ENCODE peak calls at places on chromosomes 12 and 14, in seven cellular contexts. R, G, W, J, T, F and Z are unnamed samples.

GRCh38 chr12:86772688-86773087 is 516.5 kb upstream of the MGAT4C start:
- DNase-seq in F (no peak), R (no peak), J (no peak), T (no peak), G (no peak), W (no peak), Z (no peak)

GRCh38 chr14:33916663-33917565 is 34.0 kb downstream of the EGLN3 start:
- DNase-seq in T (no peak), G (no peak), F (no peak), J (no peak), R (peak), W (no peak), Z (no peak)

GRCh38 chr12:69254046-69254445 is 14.7 kb downstream of the CPSF6 start:
- DNase-seq in G (no peak), J (no peak), R (peak), W (no peak), F (peak), T (no peak), Z (no peak)

GRCh38 chr14:42222924-42223471 is 616.3 kb downstream of the LRFN5 start:
- DNase-seq in R (peak), W (no peak), J (no peak), G (no peak), F (no peak), T (no peak), Z (no peak)

GRCh38 chr12:69385038-69385437 is 25.5 kb downstream of the YEATS4 start:
- DNase-seq in J (no peak), W (no peak), T (no peak), G (no peak), F (no peak), R (no peak), Z (no peak)

GRCh38 chr12:57889541-57889989 is 43.0 kb upstream of the CTDSP2 start:
- DNase-seq in F (no peak), R (no peak), W (peak), J (peak), T (peak), G (peak), Z (no peak)

GRCh38 chr14:85417396-85417795 is 112.5 kb upstream of the FLRT2 start:
- DNase-seq in J (no peak), R (no peak), F (no peak), T (no peak), G (no peak), W (no peak), Z (no peak)

GRCh38 chr12:57000393-57000792 is 6.0 kb downstream of the ZBTB39 start:
- DNase-seq in F (no peak), G (no peak), R (no peak), T (no peak), W (no peak), J (peak), Z (no peak)

GRCh38 chr12:115569694-115570093 is 707.8 kb downstream of the MED13L start:
- DNase-seq in F (peak), R (peak), G (no peak), T (no peak), J (no peak), W (no peak), Z (no peak)

GRCh38 chr12:81639196-81639595 is 120.0 kb downstream of the PPFIA2 start:
- DNase-seq in R (no peak), J (no peak), G (no peak), F (no peak), T (no peak), W (no peak), Z (no peak)

GRCh38 chr12:19574606-19575005 is 135.3 kb downstream of the AEBP2 start:
- DNase-seq in G (no peak), F (peak), R (peak), J (no peak), T (no peak), W (no peak), Z (no peak)

GRCh38 chr14:104440297-104440956 is 139.1 kb upstream of the C14orf180 start:
- DNase-seq in R (no peak), G (no peak), F (no peak), W (no peak), T (no peak), J (no peak), Z (no peak)

GRCh38 chr12:91910871-91911388 is 234.7 kb downstream of the BTG1 start:
- DNase-seq in W (no peak), G (no peak), F (no peak), T (no peak), R (no peak), J (no peak), Z (no peak)

GRCh38 chr12:113135178-113136127 is at the start of gene RASAL1:
- DNase-seq in W (no peak), F (peak), T (no peak), G (no peak), R (peak), J (no peak), Z (peak)

GRCh38 chr12:47561746-47562145 is 144.1 kb downstream of the RPAP3 start:
- DNase-seq in F (no peak), W (no peak), R (no peak), G (no peak), J (no peak), T (no peak), Z (no peak)

GRCh38 chr14:97408937-97409860 is 612.0 kb downstream of the VRK1 start:
- DNase-seq in J (no peak), W (no peak), R (no peak), G (no peak), T (no peak), F (no peak), Z (no peak)
- H3K27ac ChIP-seq in J (no peak), W (no peak), R (no peak), G (no peak), T (no peak), F (no peak), Z (no peak)

GRCh38 chr12:11085419-11085818 is 6.7 kb downstream of the TAS2R43 start:
- DNase-seq in G (no peak), W (no peak), F (no peak), T (no peak), J (no peak), R (no peak), Z (no peak)
- TF ChIP-seq EP300 in G (no peak), W (no peak), F (no peak), T (no peak), J (no peak), R (no peak), Z (no peak)

DNA sequence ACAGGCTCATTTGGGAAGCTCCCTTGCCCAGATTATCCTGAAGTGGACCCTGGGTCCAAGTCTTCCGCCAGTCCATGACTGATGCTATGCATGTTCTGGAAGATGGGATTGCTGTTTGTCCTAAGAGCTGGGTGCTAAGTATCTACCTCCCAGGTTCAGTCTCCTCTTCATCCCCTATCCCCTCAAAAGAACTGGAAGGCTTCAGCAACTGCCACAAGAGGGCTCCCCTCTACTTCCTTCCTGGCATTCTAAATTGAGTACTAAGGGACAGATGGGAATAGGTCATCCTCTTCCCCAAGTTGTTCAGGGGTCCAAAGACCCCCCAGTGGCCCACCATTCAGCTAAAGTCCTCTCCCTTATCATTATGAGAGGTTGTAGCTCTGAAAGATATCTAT is 9.0 kb upstream of the FKBP11 start:
- DNase-seq in G (no peak), W (no peak), F (peak), J (peak), R (peak), T (no peak), Z (no peak)
- TF ChIP-seq CTCF in G (no peak), W (no peak), F (peak), J (no peak), R (peak), T (no peak), Z (no peak)

DNA sequence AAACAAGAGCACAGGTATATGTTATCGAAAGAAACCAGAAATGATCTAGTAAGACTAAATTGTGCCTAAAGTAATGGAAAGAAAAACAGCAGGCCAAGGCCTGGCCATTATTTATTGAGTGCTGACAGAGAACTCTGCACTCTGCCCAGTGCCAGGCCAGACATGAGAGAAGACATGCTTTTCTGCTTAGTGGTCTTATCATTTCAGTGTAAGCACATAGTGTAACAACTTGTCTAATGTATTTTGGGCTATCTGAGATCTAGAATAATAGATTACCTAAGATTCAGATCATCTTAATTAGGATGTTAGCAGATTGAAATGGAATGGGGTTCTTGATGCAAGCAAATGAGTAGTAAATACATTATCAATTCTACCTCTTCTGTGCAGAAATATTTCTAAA is 278.3 kb downstream of the AKAP6 start:
- DNase-seq in J (no peak), R (no peak), G (no peak), T (no peak), W (no peak), F (no peak), Z (no peak)
- H3K27ac ChIP-seq in J (no peak), R (no peak), G (no peak), T (no peak), W (no peak), F (no peak), Z (no peak)

GRCh38 chr14:35368139-35368460 is 36.4 kb downstream of the NFKBIA start:
- DNase-seq in J (no peak), R (no peak), W (no peak), T (no peak), F (no peak), G (no peak), Z (no peak)

GRCh38 chr14:35366521-35366976 is 38.0 kb downstream of the NFKBIA start:
- DNase-seq in T (no peak), F (no peak), R (no peak), J (no peak), G (no peak), W (no peak), Z (no peak)

GRCh38 chr14:35366048-35366428 is 38.5 kb downstream of the NFKBIA start:
- DNase-seq in J (no peak), F (no peak), R (no peak), W (no peak), T (no peak), G (no peak), Z (no peak)

GRCh38 chr14:35368583-35368982 is 36.0 kb downstream of the NFKBIA start:
- DNase-seq in G (no peak), F (no peak), W (no peak), T (no peak), R (no peak), J (no peak), Z (no peak)

DNA sequence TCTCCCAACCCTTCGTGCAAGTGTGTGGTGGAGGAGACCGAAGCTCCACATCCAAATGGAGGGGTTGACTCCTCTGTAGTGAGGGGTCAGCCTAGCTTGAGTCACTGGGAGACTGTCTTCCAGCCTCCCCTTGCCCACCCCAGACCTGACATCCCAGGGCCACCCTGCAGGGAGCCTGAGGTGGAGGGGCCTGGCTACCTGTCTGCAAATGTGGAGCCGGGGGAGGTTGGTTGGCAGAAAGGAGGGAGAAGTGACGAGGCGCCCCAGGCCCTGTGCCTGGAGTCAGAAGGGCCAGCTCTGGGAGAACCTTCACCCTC is 37.5 kb downstream of the NFKBIA start:
- DNase-seq in W (no peak), J (no peak), G (no peak), R (no peak), F (no peak), T (no peak), Z (no peak)
- TF ChIP-seq EP300 in W (no peak), J (no peak), G (no peak), R (no peak), F (no peak), T (no peak), Z (no peak)

DNA sequence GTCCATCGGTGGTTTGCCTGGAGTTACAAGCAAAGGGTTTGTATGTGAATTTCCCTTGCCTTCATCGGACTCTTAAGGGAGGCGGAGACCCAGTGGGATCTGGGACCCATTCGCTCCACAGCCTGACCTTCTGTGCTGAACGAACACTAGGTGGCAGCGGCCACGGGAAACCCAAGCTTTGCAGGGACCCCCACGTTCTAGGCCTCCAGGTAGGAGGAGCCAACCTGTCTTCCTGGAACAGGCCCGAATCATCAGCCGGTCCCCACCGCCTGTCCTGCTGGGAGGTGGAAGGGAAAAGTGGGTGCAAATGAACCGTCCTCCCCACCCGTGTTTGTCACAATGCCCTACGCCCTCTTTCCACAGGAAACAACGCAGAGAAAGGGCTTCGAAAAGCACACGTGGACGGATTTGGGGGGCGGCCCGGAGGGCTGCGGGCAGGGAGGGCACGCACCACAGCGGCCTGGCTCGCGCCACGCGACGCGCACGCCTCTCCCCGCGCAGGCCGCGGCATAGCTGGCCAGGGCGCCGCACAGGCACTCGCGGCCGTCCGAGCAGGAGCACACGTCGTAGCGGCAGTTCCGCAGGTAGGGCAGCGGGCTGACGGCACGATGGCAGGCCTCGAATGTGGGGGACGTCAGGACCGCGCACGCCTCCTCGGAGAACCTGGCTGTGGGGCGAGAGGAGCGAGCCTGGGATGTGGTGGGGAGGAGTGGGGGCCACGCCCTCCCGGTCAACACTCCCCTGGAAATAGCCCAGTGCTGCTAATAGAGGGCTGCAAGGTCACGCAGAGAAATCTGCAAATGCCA is 67.9 kb downstream of the VWF start:
- DNase-seq in J (no peak), T (no peak), R (peak), W (no peak), F (peak), G (no peak), Z (no peak)
- TF ChIP-seq CTCF in J (no peak), T (no peak), R (no peak), W (no peak), F (peak), G (no peak), Z (no peak)